ENCODE peak calls at places on chromosomes 12 and 14, in four cellular contexts. H is H1, Q is cardiac muscle cell, Y is mucosa of descending colon. M is an unnamed sample.

GRCh38 chr14:68688872-68689371 is 103.9 kb downstream of the ZFP36L1 start:
- DNase-seq in H (peak; percentile 50), Q (no peak), Y (peak; percentile 40), M (no peak)

GRCh38 chr12:77767756-77768343 is 62.8 kb upstream of the NAV3 start:
- DNase-seq in H (no peak), Q (no peak), Y (no peak), M (no peak)

GRCh38 chr14:60760648-60761364 is 26.2 kb downstream of the MNAT1 start:
- DNase-seq in H (no peak), Q (no peak), Y (no peak), M (peak; percentile 55)

GRCh38 chr12:113136128-113136989 is 798 bp upstream of the RASAL1 start:
- DNase-seq in H (peak; percentile 71), Q (no peak), Y (peak; percentile 73), M (peak; percentile 17)

GRCh38 chr12:74015118-74015517 is 522.5 kb upstream of the ATXN7L3B start:
- DNase-seq in H (no peak), Q (no peak), Y (no peak), M (no peak)

GRCh38 chr12:1013618-1014489 is 22.8 kb downstream of the ERC1 start:
- DNase-seq in H (no peak), Q (no peak), Y (no peak), M (no peak)

GRCh38 chr14:54920052-54920451 is 17.4 kb upstream of the GCH1 start:
- DNase-seq in H (no peak), Q (no peak), Y (no peak), M (no peak)

GRCh38 chr12:130765186-130765659 is 49.1 kb upstream of the RIMBP2 start:
- DNase-seq in H (no peak), Q (peak; percentile 14), Y (no peak), M (no peak)

GRCh38 chr14:101962503-101962874 is 1.9 kb upstream of the DYNC1H1 start:
- DNase-seq in H (no peak), Q (no peak), Y (peak; percentile 61), M (peak; percentile 58)

GRCh38 chr14:63186453-63186852 is 17.8 kb upstream of the RHOJ start:
- DNase-seq in H (no peak), Q (no peak), Y (no peak), M (no peak)

GRCh38 chr12:79933043-79933442 is 1.9 kb downstream of the PPP1R12A start:
- DNase-seq in H (no peak), Q (no peak), Y (no peak), M (no peak)

GRCh38 chr14:91873476-91874265 is 6.3 kb upstream of the TC2N start:
- DNase-seq in H (no peak), Q (no peak), Y (peak; percentile 54), M (peak; percentile 65)

GRCh38 chr14:93901813-93902212 is 25.3 kb upstream of the FAM181A start:
- DNase-seq in H (no peak), Q (no peak), Y (no peak), M (no peak)

GRCh38 chr14:64830961-64831360 is 48.7 kb downstream of the SPTB start:
- DNase-seq in H (no peak), Q (no peak), Y (no peak), M (no peak)

GRCh38 chr12:124160102-124160501 is 134.8 kb upstream of the RFLNA start:
- DNase-seq in H (no peak), Q (no peak), Y (no peak), M (no peak)

GRCh38 chr14:76919431-76919810 is 93.2 kb downstream of the LRRC74A start:
- DNase-seq in H (no peak), Q (no peak), Y (no peak), M (no peak)

GRCh38 chr12:48316491-48316890 is 34.2 kb downstream of the ZNF641 start:
- DNase-seq in H (no peak), Q (no peak), Y (no peak), M (no peak)

GRCh38 chr12:54701940-54702592 is 53.9 kb upstream of the DCD start:
- DNase-seq in H (no peak), Q (peak; percentile 62), Y (peak; percentile 33), M (peak; percentile 40)

GRCh38 chr12:12665194-12665593 is 30.8 kb downstream of the GPR19 start:
- DNase-seq in H (no peak), Q (no peak), Y (no peak), M (no peak)

GRCh38 chr12:40149673-40150260 is 43.9 kb upstream of the SLC2A13 start:
- DNase-seq in H (no peak), Q (no peak), Y (peak; percentile 9), M (peak; percentile 28)

GRCh38 chr12:111342376-111342775 is 26.5 kb downstream of the PHETA1 start:
- DNase-seq in H (no peak), Q (no peak), Y (no peak), M (no peak)

GRCh38 chr12:77236066-77236465 is 170.7 kb upstream of the E2F7 start:
- DNase-seq in H (no peak), Q (no peak), Y (no peak), M (no peak)

GRCh38 chr12:85278598-85279448 is 1.2 kb upstream of the ALX1 start:
- DNase-seq in H (peak; percentile 60), Q (no peak), Y (no peak), M (no peak)

GRCh38 chr14:28759056-28759657 is 7.4 kb upstream of the FOXG1 start:
- DNase-seq in H (peak; percentile 64), Q (no peak), Y (no peak), M (no peak)

GRCh38 chr12:94326727-94327126 is 132.9 kb downstream of the CEP83 start:
- DNase-seq in H (no peak), Q (no peak), Y (no peak), M (no peak)

GRCh38 chr12:94318178-94318577 is 141.5 kb downstream of the CEP83 start:
- DNase-seq in H (no peak), Q (no peak), Y (no peak), M (no peak)

GRCh38 chr12:94320109-94320508 is 139.6 kb downstream of the CEP83 start:
- DNase-seq in H (no peak), Q (no peak), Y (no peak), M (no peak)

GRCh38 chr12:94326234-94326633 is 133.4 kb downstream of the CEP83 start:
- DNase-seq in H (no peak), Q (no peak), Y (no peak), M (no peak)

GRCh38 chr12:94322346-94322745 is 137.3 kb downstream of the CEP83 start:
- DNase-seq in H (no peak), Q (no peak), Y (no peak), M (no peak)
- H3K36me3 ChIP-seq in H (peaks cover 12% of the 10 kb centered on the region), Q (peaks cover 5% of the 10 kb centered on the region), Y (no peaks in the 10 kb centered on the region), M (no peaks in the 10 kb centered on the region)

GRCh38 chr12:6699259-6699988 is 1.2 kb downstream of the PIANP start:
- DNase-seq in H (no peak), Q (no peak), Y (no peak), M (no peak)
- H3K36me3 ChIP-seq in H (peaks cover 2% of the 10 kb centered on the region), Q (no peaks in the 10 kb centered on the region), Y (no peaks in the 10 kb centered on the region), M (no peaks in the 10 kb centered on the region)

GRCh38 chr12:106831699-106832098 is 57.2 kb downstream of the RIC8B start:
- DNase-seq in H (no peak), Q (no peak), Y (no peak), M (no peak)
- H3K36me3 ChIP-seq in H (no peaks in the 10 kb centered on the region), Q (no peaks in the 10 kb centered on the region), Y (no peaks in the 10 kb centered on the region), M (no peaks in the 10 kb centered on the region)

DNA sequence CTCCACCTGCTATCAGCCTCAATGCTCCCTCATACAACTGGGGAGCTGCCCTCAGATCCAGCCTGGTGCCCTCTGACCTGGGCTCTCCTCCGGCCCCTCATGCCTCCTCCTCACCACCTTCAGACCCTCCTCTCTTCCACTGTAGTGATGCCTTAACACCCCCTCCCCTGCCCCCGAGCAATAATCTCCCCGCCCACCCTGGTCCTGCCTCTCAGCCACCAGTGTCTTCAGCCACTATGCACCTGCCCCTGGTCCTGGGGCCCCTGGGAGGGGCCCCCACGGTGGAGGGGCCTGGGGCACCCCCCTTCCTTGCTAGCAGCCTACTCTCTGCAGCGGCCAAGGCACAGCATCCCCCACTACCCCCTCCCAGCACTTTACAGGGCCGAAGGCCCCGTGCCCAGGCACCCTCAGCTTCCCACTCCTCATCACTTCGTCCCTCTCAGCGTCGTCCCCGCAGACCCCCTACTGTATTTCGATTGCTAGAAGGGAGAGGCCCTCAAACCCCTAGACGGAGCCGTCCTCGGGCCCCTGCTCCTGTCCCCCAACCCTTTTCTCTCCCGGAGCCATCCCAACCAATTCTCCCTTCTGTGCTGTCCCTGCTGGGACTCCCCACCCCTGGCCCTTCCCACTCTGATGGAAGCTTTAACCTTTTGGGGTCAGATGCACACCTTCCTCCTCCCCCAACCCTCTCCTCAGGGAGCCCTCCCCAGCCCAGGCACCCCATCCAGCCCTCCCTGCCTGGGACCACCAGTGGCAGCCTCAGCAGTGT is 3.2 kb downstream of the MBD6 start:
- DNase-seq in H (no peak), Q (no peak), Y (no peak), M (no peak)
- H3K36me3 ChIP-seq in H (peaks cover 14% of the 10 kb centered on the region), Q (peaks cover 30% of the 10 kb centered on the region), Y (peaks cover 9% of the 10 kb centered on the region), M (peaks cover 29% of the 10 kb centered on the region)

GRCh38 chr12:56718167-56718566 is 6.9 kb downstream of the NACA start:
- DNase-seq in H (no peak), Q (no peak), Y (no peak), M (no peak)

GRCh38 chr12:56716458-56716857 is 8.6 kb downstream of the NACA start:
- DNase-seq in H (no peak), Q (no peak), Y (no peak), M (no peak)

GRCh38 chr12:56716933-56717880 is 7.9 kb downstream of the NACA start:
- DNase-seq in H (no peak), Q (no peak), Y (no peak), M (no peak)

GRCh38 chr12:56719056-56719455 is 6.0 kb downstream of the NACA start:
- DNase-seq in H (no peak), Q (no peak), Y (no peak), M (no peak)

DNA sequence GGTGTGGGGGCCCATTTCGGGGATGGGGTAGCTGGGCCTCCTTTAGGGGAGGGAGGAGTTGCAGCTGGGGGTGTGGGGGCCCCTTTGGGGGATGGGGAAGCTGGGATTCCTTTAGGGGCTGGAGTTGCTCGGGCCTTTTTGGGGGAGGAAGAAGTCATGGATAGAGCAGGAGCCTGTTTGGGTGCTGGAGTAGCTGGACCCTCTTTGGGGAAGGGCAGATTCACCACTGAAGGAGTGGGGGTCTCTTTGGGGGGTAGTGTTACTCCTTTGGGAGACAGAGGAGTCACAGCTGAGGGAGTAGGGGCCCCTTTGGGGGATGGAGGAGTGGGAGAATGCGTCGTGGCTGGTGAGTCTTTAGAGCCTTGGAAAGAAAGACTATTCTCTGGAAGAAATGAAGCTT is 6.5 kb downstream of the NACA start:
- DNase-seq in H (no peak), Q (no peak), Y (no peak), M (no peak)
- H3K36me3 ChIP-seq in H (peaks cover 31% of the 10 kb centered on the region), Q (peaks cover 25% of the 10 kb centered on the region), Y (peaks cover 5% of the 10 kb centered on the region), M (peaks cover 28% of the 10 kb centered on the region)

M was measured in small intestine.